ENCODE peak calls at places on chromosomes 3 and 15, in seven cellular contexts. L is T-helper 2 cell, O is EL, S is heart left ventricle, P is NT2/D1, C is gastrocnemius medialis, U is progenitor cell of endocrine pancreas. R is an unnamed sample.
A peak's percentile ranks its signal among the peaks of the same experiment; 100 is the strongest.

GRCh38 chr15:35784745-35785144 is 238.8 kb upstream of the DPH6 start:
- DNase-seq in L (no peak), O (no peak), S (no peak), P (peak; percentile 13), C (no peak), U (no peak), R (no peak)

GRCh38 chr15:80977627-80978036 is 12.0 kb downstream of the MESD start:
- DNase-seq in L (peak; percentile 9), O (peak; percentile 46), S (peak; percentile 50), P (no peak), C (no peak), U (no peak), R (peak; percentile 63)

GRCh38 chr15:75455982-75456531 is 4.6 kb upstream of the SIN3A start:
- DNase-seq in L (peak; percentile 28), O (peak; percentile 67), S (no peak), P (no peak), C (no peak), U (no peak), R (no peak)

GRCh38 chr3:12990781-12991480 is 82.3 kb downstream of the IQSEC1 start:
- DNase-seq in L (no peak), O (peak; percentile 84), S (no peak), P (no peak), C (no peak), U (no peak), R (no peak)

GRCh38 chr15:24861014-24861690 is 93.6 kb upstream of the SNRPN start:
- DNase-seq in L (no peak), O (no peak), S (no peak), P (no peak), C (no peak), U (no peak), R (no peak)

GRCh38 chr3:71511037-71511436 is 72.5 kb downstream of the FOXP1 start:
- DNase-seq in L (no peak), O (peak; percentile 91), S (no peak), P (no peak), C (no peak), U (no peak), R (no peak)

GRCh38 chr3:51384145-51384729 is 854 bp upstream of the MANF start:
- DNase-seq in L (peak; percentile 14), O (peak; percentile 23), S (no peak), P (no peak), C (no peak), U (peak; percentile 24), R (no peak)

GRCh38 chr3:31671976-31672375 is 139.3 kb downstream of the STT3B start:
- DNase-seq in L (no peak), O (no peak), S (no peak), P (no peak), C (no peak), U (no peak), R (no peak)

GRCh38 chr3:32843504-32844321 is 25.9 kb downstream of the TRIM71 start:
- DNase-seq in L (no peak), O (no peak), S (no peak), P (peak; percentile 92), C (no peak), U (no peak), R (no peak)

GRCh38 chr15:87045741-87046140 is 966.1 kb downstream of the AGBL1 start:
- DNase-seq in L (no peak), O (peak; percentile 31), S (no peak), P (no peak), C (no peak), U (no peak), R (no peak)

GRCh38 chr3:113441051-113441770 is at the start of gene CFAP44:
- DNase-seq in L (peak; percentile 37), O (peak; percentile 55), S (peak; percentile 78), P (peak; percentile 40), C (peak; percentile 2), U (peak; percentile 69), R (peak; percentile 49)

GRCh38 chr3:192901435-192901834 is 16.2 kb downstream of the MB21D2 start:
- DNase-seq in L (no peak), O (peak; percentile 97), S (no peak), P (no peak), C (no peak), U (no peak), R (no peak)

GRCh38 chr3:37466660-37467359 is 292.4 kb upstream of the LRRFIP2 start:
- DNase-seq in L (no peak), O (no peak), S (peak; percentile 46), P (no peak), C (no peak), U (no peak), R (no peak)

GRCh38 chr3:190497809-190498208 is 16.1 kb upstream of the IL1RAP start:
- DNase-seq in L (no peak), O (peak; percentile 15), S (peak; percentile 67), P (no peak), C (no peak), U (no peak), R (no peak)

GRCh38 chr15:88066758-88067157 is 189.8 kb downstream of the NTRK3 start:
- DNase-seq in L (no peak), O (no peak), S (no peak), P (peak; percentile 25), C (no peak), U (no peak), R (no peak)

GRCh38 chr3:3705090-3705775 is 94.0 kb upstream of the LRRN1 start:
- DNase-seq in L (no peak), O (no peak), S (peak; percentile 37), P (no peak), C (no peak), U (no peak), R (no peak)

GRCh38 chr3:9669277-9669676 is 20.0 kb downstream of the MTMR14 start:
- DNase-seq in L (no peak), O (no peak), S (no peak), P (no peak), C (no peak), U (no peak), R (no peak)

GRCh38 chr3:192710366-192710765 is 17.0 kb downstream of the FGF12 start:
- DNase-seq in L (no peak), O (no peak), S (no peak), P (no peak), C (no peak), U (no peak), R (no peak)